ENCODE peak calls at places on chromosomes 1 and 21, in four cellular contexts. One of them, this sample, is unnamed.

GRCh38 chr1:169460193-169460833 is 25.4 kb downstream of the SLC19A2 start:
- DNase-seq in SJSA1: no peak
- DNase-seq in DND-41: no peak
- DNase-seq in adipocyte: no peak
- DNase-seq in this sample: no peak

GRCh38 chr1:50568782-50569181 is 145.5 kb upstream of the DMRTA2 start:
- DNase-seq in DND-41: no peak
- DNase-seq in SJSA1: no peak
- DNase-seq in adipocyte: no peak
- DNase-seq in this sample: no peak

GRCh38 chr1:65253800-65254319 is 55.5 kb upstream of the DNAJC6 start:
- DNase-seq in adipocyte: no peak
- DNase-seq in SJSA1: no peak
- DNase-seq in DND-41: no peak
- DNase-seq in this sample: no peak

GRCh38 chr1:60903591-60903990 is 178.8 kb upstream of the NFIA start:
- DNase-seq in DND-41: no peak
- DNase-seq in adipocyte: no peak
- DNase-seq in SJSA1: no peak
- DNase-seq in this sample: no peak

GRCh38 chr1:85494957-85495266 is 30.0 kb upstream of the DDAH1 start:
- DNase-seq in DND-41: no peak
- DNase-seq in SJSA1: no peak
- DNase-seq in adipocyte: peak
- DNase-seq in this sample: no peak

GRCh38 chr1:23854568-23854967 is 13.5 kb downstream of the FUCA1 start:
- DNase-seq in DND-41: no peak
- DNase-seq in adipocyte: peak
- DNase-seq in SJSA1: no peak
- DNase-seq in this sample: no peak

GRCh38 chr1:184827600-184828368 is 73.1 kb upstream of the EDEM3 start:
- DNase-seq in adipocyte: peak
- DNase-seq in DND-41: no peak
- DNase-seq in SJSA1: peak
- DNase-seq in this sample: no peak

GRCh38 chr1:244048566-244049141 is 2.4 kb upstream of the ZBTB18 start:
- DNase-seq in DND-41: no peak
- DNase-seq in adipocyte: no peak
- DNase-seq in SJSA1: no peak
- DNase-seq in this sample: no peak

GRCh38 chr1:10171995-10172669 is 38.2 kb upstream of the KIF1B start:
- DNase-seq in adipocyte: no peak
- DNase-seq in SJSA1: no peak
- DNase-seq in DND-41: no peak
- DNase-seq in this sample: no peak

GRCh38 chr1:240199758-240200655 is 108.3 kb downstream of the FMN2 start:
- DNase-seq in DND-41: no peak
- DNase-seq in SJSA1: no peak
- DNase-seq in adipocyte: no peak
- DNase-seq in this sample: no peak

GRCh38 chr21:33685613-33686197 is 43.4 kb downstream of the ITSN1 start:
- DNase-seq in DND-41: no peak
- DNase-seq in SJSA1: peak
- DNase-seq in adipocyte: peak
- DNase-seq in this sample: no peak

GRCh38 chr21:27101533-27101932 is 134.6 kb upstream of the ADAMTS5 start:
- DNase-seq in DND-41: no peak
- DNase-seq in adipocyte: peak
- DNase-seq in SJSA1: no peak
- DNase-seq in this sample: no peak

GRCh38 chr1:42737257-42737656 is 2.8 kb downstream of the CLDN19 start:
- DNase-seq in SJSA1: no peak
- DNase-seq in adipocyte: no peak
- DNase-seq in DND-41: no peak
- DNase-seq in this sample: no peak

GRCh38 chr1:194062962-194063361 is 876.5 kb upstream of the B3GALT2 start:
- DNase-seq in DND-41: no peak
- DNase-seq in SJSA1: no peak
- DNase-seq in adipocyte: peak
- DNase-seq in this sample: no peak

GRCh38 chr1:30599721-30600120 is 123.7 kb downstream of the MATN1 start:
- DNase-seq in adipocyte: no peak
- DNase-seq in SJSA1: peak
- DNase-seq in DND-41: no peak
- DNase-seq in this sample: no peak

GRCh38 chr1:203521812-203522211 is 27.9 kb downstream of the OPTC start:
- DNase-seq in adipocyte: no peak
- DNase-seq in DND-41: no peak
- DNase-seq in SJSA1: no peak
- DNase-seq in this sample: no peak

GRCh38 chr1:9542425-9542824 is 3.2 kb downstream of the SLC25A33 start:
- DNase-seq in SJSA1: no peak
- DNase-seq in adipocyte: peak
- DNase-seq in DND-41: peak
- DNase-seq in this sample: no peak

GRCh38 chr21:39003982-39004775 is 179.1 kb downstream of the PSMG1 start:
- DNase-seq in adipocyte: no peak
- DNase-seq in SJSA1: no peak
- DNase-seq in DND-41: peak
- DNase-seq in this sample: no peak

GRCh38 chr1:191674780-191675179 is 483.5 kb upstream of the RGS18 start:
- DNase-seq in adipocyte: no peak
- DNase-seq in SJSA1: no peak
- DNase-seq in DND-41: no peak
- DNase-seq in this sample: no peak

GRCh38 chr1:2328676-2329455 is 62.5 kb downstream of the MORN1 start:
- DNase-seq in SJSA1: no peak
- DNase-seq in adipocyte: no peak
- DNase-seq in DND-41: no peak
- DNase-seq in this sample: no peak

GRCh38 chr1:31939484-31940329 is 1.5 kb upstream of the PTP4A2 start:
- DNase-seq in DND-41: peak
- DNase-seq in SJSA1: peak
- DNase-seq in adipocyte: peak
- DNase-seq in this sample: peak

GRCh38 chr1:151846062-151846568 is 6.5 kb upstream of the C2CD4D start:
- DNase-seq in SJSA1: peak
- DNase-seq in DND-41: no peak
- DNase-seq in adipocyte: peak
- DNase-seq in this sample: no peak

GRCh38 chr1:70278710-70279109 is 57.5 kb downstream of the SRSF11 start:
- DNase-seq in adipocyte: no peak
- DNase-seq in SJSA1: no peak
- DNase-seq in DND-41: no peak
- DNase-seq in this sample: no peak

GRCh38 chr1:52238474-52238873 is 96.6 kb downstream of the ZFYVE9 start:
- DNase-seq in SJSA1: no peak
- DNase-seq in adipocyte: no peak
- DNase-seq in DND-41: no peak
- DNase-seq in this sample: no peak

GRCh38 chr1:26023826-26024225 is 2.3 kb downstream of the EXTL1 start:
- DNase-seq in adipocyte: peak
- DNase-seq in DND-41: no peak
- DNase-seq in SJSA1: no peak
- DNase-seq in this sample: no peak

GRCh38 chr1:230339033-230339432 is 87.1 kb downstream of the PGBD5 start:
- DNase-seq in SJSA1: no peak
- DNase-seq in adipocyte: no peak
- DNase-seq in DND-41: no peak
- DNase-seq in this sample: no peak

GRCh38 chr1:2378956-2379732 is 12.2 kb downstream of the MORN1 start:
- DNase-seq in adipocyte: no peak
- DNase-seq in SJSA1: no peak
- DNase-seq in DND-41: no peak
- DNase-seq in this sample: no peak

GRCh38 chr1:205228052-205228451 is 306 bp downstream of the TMCC2 start:
- DNase-seq in adipocyte: no peak
- DNase-seq in SJSA1: no peak
- DNase-seq in DND-41: no peak
- DNase-seq in this sample: no peak
- H3K4me3 ChIP-seq in adipocyte: peak
- H3K4me3 ChIP-seq in SJSA1: peak
- H3K4me3 ChIP-seq in DND-41: peak
- H3K4me3 ChIP-seq in this sample: peak

DNA sequence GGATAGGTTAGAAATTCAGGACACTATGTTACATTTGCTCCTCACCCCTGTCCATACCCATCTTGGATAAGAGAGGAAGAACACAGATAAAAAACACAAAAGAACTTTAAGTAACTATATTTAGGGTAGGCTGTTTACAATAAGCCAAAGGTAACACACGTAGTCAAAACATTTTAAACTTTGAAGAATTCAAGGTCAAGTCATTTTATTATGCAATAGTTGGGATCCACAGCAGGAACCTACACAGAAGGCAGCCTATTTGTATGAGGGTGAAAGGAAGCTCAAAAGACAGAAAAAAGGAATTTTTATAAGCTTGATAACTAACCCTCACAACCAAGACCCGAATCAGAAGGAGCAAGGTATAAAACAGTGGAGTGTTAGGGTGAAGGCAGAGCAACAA is 89.6 kb downstream of the ZSWIM5 start:
- DNase-seq in SJSA1: no peak
- DNase-seq in DND-41: no peak
- DNase-seq in adipocyte: no peak
- DNase-seq in this sample: no peak
- H3K4me3 ChIP-seq in SJSA1: no peak
- H3K4me3 ChIP-seq in DND-41: no peak
- H3K4me3 ChIP-seq in adipocyte: no peak
- H3K4me3 ChIP-seq in this sample: no peak

GRCh38 chr1:236332092-236332758 is 50.5 kb upstream of the ERO1B start:
- DNase-seq in DND-41: no peak
- DNase-seq in adipocyte: no peak
- DNase-seq in SJSA1: no peak
- DNase-seq in this sample: no peak

GRCh38 chr1:236338096-236338495 is 56.0 kb upstream of the EDARADD start:
- DNase-seq in adipocyte: peak
- DNase-seq in SJSA1: no peak
- DNase-seq in DND-41: no peak
- DNase-seq in this sample: no peak

GRCh38 chr1:236341298-236341697 is 52.8 kb upstream of the EDARADD start:
- DNase-seq in SJSA1: no peak
- DNase-seq in DND-41: no peak
- DNase-seq in adipocyte: no peak
- DNase-seq in this sample: no peak

GRCh38 chr1:236334893-236335545 is 53.3 kb upstream of the ERO1B start:
- DNase-seq in SJSA1: no peak
- DNase-seq in adipocyte: no peak
- DNase-seq in DND-41: no peak
- DNase-seq in this sample: no peak

GRCh38 chr1:236336084-236336483 is 54.3 kb upstream of the ERO1B start:
- DNase-seq in SJSA1: no peak
- DNase-seq in DND-41: no peak
- DNase-seq in adipocyte: no peak
- DNase-seq in this sample: no peak
- H3K4me3 ChIP-seq in SJSA1: no peak
- H3K4me3 ChIP-seq in DND-41: no peak
- H3K4me3 ChIP-seq in adipocyte: no peak
- H3K4me3 ChIP-seq in this sample: no peak

GRCh38 chr1:157045251-157046218 is at the start of gene ARHGEF11:
- DNase-seq in adipocyte: peak
- DNase-seq in DND-41: no peak
- DNase-seq in SJSA1: peak
- DNase-seq in this sample: peak

GRCh38 chr1:157047064-157047410 is 1.5 kb upstream of the ARHGEF11 start:
- DNase-seq in adipocyte: no peak
- DNase-seq in SJSA1: no peak
- DNase-seq in DND-41: no peak
- DNase-seq in this sample: no peak

GRCh38 chr1:157042852-157043251 is 2.7 kb downstream of the ARHGEF11 start:
- DNase-seq in SJSA1: no peak
- DNase-seq in adipocyte: peak
- DNase-seq in DND-41: no peak
- DNase-seq in this sample: no peak

GRCh38 chr1:157043685-157044084 is 1.9 kb downstream of the ARHGEF11 start:
- DNase-seq in adipocyte: no peak
- DNase-seq in DND-41: no peak
- DNase-seq in SJSA1: no peak
- DNase-seq in this sample: no peak

GRCh38 chr1:157044326-157044725 is 1.2 kb downstream of the ARHGEF11 start:
- DNase-seq in adipocyte: no peak
- DNase-seq in SJSA1: no peak
- DNase-seq in DND-41: no peak
- DNase-seq in this sample: no peak
- H3K4me3 ChIP-seq in adipocyte: peak
- H3K4me3 ChIP-seq in SJSA1: peak
- H3K4me3 ChIP-seq in DND-41: no peak
- H3K4me3 ChIP-seq in this sample: no peak

This sample was measured in naive thymus-derived CD4-positive, alpha-beta T cell.